ENCODE peak calls at places on chromosome 18, in five cellular contexts. M is A549, P is AG04449, G is Panc1, C is fibroblast of lung. B is an unnamed sample.

GRCh38 chr18:10822457-10822856 is 296.6 kb downstream of the NAPG start:
- DNase-seq in P (no peak), G (no peak), C (peak; percentile 16), M (no peak), B (no peak)

GRCh38 chr18:24504401-24504800 is 44.0 kb downstream of the HRH4 start:
- DNase-seq in C (no peak), M (no peak), G (no peak), P (no peak), B (no peak)

GRCh38 chr18:13613591-13614317 is 112.6 kb downstream of the FAM210A start:
- DNase-seq in P (no peak), C (no peak), G (no peak), M (no peak), B (no peak)

GRCh38 chr18:13562494-13563029 is 163.8 kb downstream of the FAM210A start:
- DNase-seq in G (no peak), P (no peak), C (no peak), M (no peak), B (no peak)

GRCh38 chr18:49360582-49360981 is 99.9 kb downstream of the DYM start:
- DNase-seq in G (no peak), M (no peak), C (no peak), P (no peak), B (no peak)

GRCh38 chr18:39105095-39105494 is 1539.5 kb upstream of the CELF4 start:
- DNase-seq in P (no peak), G (no peak), C (no peak), M (no peak), B (no peak)

GRCh38 chr18:23136326-23137092 is 1.2 kb downstream of the CABLES1 start:
- DNase-seq in M (no peak), G (no peak), P (no peak), C (peak; percentile 49), B (no peak)

GRCh38 chr18:70290482-70291294 is 1.8 kb downstream of the SOCS6 start:
- DNase-seq in M (no peak), P (no peak), C (no peak), G (no peak), B (no peak)

GRCh38 chr18:6414118-6414722 is 491 bp downstream of the L3MBTL4 start:
- DNase-seq in G (no peak), P (no peak), M (no peak), C (no peak), B (no peak)

GRCh38 chr18:13834501-13835015 is 10.6 kb downstream of the MC5R start:
- DNase-seq in P (no peak), C (no peak), G (no peak), M (no peak), B (no peak)

GRCh38 chr18:76351961-76352581 is 143.0 kb downstream of the ZNF516 start:
- DNase-seq in M (peak; percentile 15), P (peak; percentile 28), C (peak; percentile 66), G (no peak), B (peak; percentile 16)

GRCh38 chr18:34818069-34818468 is 108.0 kb downstream of the DTNA start:
- DNase-seq in G (no peak), M (no peak), P (no peak), C (no peak), B (no peak)

GRCh38 chr18:45386256-45386655 is 229.0 kb upstream of the SLC14A2 start:
- DNase-seq in G (no peak), M (no peak), P (no peak), C (peak; percentile 47), B (no peak)

GRCh38 chr18:65751145-65752085 is 603 bp downstream of the CDH7 start:
- DNase-seq in G (no peak), P (no peak), C (peak; percentile 3), M (no peak), B (no peak)

GRCh38 chr18:49227456-49227855 is 233.0 kb downstream of the DYM start:
- DNase-seq in P (no peak), C (no peak), G (no peak), M (no peak), B (no peak)

GRCh38 chr18:55840601-55841170 is 252.7 kb upstream of the TCF4 start:
- DNase-seq in M (no peak), P (no peak), C (no peak), G (no peak), B (no peak)
- TF ChIP-seq CTCF in M (no peak), P (no peak), C (no peak), G (no peak), B (no peak)

GRCh38 chr18:12254820-12255511 is 805 bp downstream of the CIDEA start:
- DNase-seq in G (no peak), P (no peak), C (no peak), M (no peak), B (no peak)
- H3K4me3 ChIP-seq in G (no peak overlapping the region), P (no peak overlapping the region), C (no peak overlapping the region), M (no peak overlapping the region), B (no peak overlapping the region)

DNA sequence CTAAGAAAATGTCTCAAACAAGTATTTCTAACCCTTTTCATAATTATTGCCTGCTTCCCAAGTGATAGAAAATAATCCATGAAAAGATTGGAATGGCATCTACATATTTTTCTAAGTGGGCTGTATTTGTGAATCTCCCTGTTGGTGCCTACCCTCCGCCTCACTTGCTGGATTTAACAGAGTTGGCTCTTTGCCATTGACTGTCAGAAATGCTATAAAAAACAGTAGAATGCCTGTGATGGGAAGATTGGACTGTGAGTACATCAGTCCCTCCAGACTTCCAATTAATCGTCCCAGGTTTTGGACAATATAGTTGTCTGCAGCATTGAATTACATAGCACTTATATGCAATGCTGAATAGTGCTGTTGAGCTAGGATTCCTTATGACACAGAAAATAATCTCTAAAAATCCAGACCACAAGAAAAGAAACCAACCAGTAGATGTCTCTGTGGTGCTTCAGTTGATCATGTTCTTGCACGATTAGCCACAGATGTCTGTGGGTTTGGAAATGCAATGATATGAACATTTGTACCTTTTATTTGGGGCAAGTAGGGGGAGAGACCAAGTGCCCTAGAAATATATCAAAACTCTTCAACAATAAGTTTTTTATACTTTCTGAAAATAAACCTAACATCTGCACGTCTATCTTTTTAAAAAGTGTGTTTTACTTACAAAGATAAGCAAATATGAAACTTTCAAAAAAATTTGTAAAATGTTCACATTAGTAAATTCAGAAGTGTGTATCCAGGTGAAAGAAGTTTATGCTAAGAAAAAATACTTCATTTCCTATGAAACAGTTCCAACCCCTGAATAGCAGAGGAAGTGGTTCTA is 88.5 kb downstream of the DYNAP start:
- DNase-seq in M (peak; percentile 47), G (peak; percentile 73), P (peak; percentile 49), C (peak; percentile 78), B (no peak)
- TF ChIP-seq CTCF in M (peak; percentile 68), G (peak; percentile 36), P (peak; percentile 47), C (peak; percentile 64), B (peak; percentile 73)

GRCh38 chr18:27185025-27185763 is at the start of gene CHST9:
- DNase-seq in M (no peak), C (no peak), G (no peak), P (no peak), B (no peak)
- H3K4me3 ChIP-seq in M (peak within 1 kb of the TSS; percentile 33), C (no peak within 1 kb of the TSS), G (peak within 1 kb of the TSS; percentile 11), P (no peak within 1 kb of the TSS), B (peak within 1 kb of the TSS; percentile 56)

DNA sequence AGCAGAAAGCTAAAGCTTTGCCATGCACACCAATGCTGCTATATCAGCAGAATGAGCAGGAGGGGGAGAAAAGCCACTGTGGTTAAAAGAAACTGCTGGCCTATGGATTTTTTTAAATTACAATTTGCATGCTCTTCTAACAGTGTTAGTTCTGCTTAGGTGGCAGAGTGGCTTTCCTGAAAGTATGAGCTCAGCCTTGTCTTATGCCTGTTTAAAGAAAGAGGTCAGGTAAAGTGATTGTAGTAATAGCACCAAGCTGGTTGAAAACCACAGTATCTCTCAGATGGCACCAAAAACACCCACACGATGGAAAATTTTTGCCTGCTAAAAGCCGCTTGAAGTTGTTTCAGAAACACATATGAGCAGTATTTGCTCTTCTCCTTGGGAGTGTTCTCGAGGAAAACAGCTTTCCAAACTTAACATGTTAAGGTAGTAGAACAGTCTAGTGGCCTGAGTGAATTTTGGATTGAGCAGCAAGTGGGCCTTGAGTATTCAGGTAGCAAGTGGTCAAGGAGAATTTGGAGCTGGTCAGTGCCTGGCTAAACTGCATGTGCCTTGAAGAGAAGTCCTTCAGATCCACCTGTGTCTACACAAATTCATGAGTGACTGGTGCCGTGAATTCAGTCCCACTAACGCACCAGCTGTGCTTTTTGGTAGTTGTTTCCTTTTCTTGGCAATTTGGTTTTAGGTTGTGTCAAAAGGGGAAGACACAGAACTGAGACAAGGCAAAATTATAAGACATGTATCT is 19.6 kb upstream of the NDUFV2 start:
- DNase-seq in G (no peak), P (no peak), M (no peak), C (no peak), B (no peak)
- TF ChIP-seq CTCF in G (no peak), P (no peak), M (no peak), C (no peak), B (no peak)

B was measured in epithelial cell of proximal tubule.